ENCODE peak calls at places on chromosomes 16 and 17, in six cellular contexts. R, W, N, Q, Y and L are unnamed samples.
A peak's percentile ranks its signal among the peaks of the same experiment; 100 is the strongest.

GRCh38 chr16:17412221-17412620 is 58.5 kb downstream of the XYLT1 start:
- DNase-seq in R (no peak), W (no peak), N (peak; percentile 25), Q (peak; percentile 11), Y (no peak), L (no peak)

GRCh38 chr17:36601303-36602029 is at the start of gene MRM1:
- DNase-seq in R (peak; percentile 96), W (peak; percentile 94), N (peak; percentile 94), Q (peak; percentile 90), Y (peak; percentile 95), L (peak; percentile 70)

GRCh38 chr17:15279011-15279477 is 13.9 kb upstream of the PMP22 start:
- DNase-seq in R (no peak), W (no peak), N (no peak), Q (peak; percentile 59), Y (no peak), L (no peak)

GRCh38 chr16:82344157-82344556 is 174.1 kb upstream of the MPHOSPH6 start:
- DNase-seq in R (no peak), W (no peak), N (peak; percentile 25), Q (peak; percentile 4), Y (no peak), L (no peak)

GRCh38 chr16:89257281-89257731 is 39.8 kb downstream of the ZNF778 start:
- DNase-seq in R (no peak), W (no peak), N (no peak), Q (peak; percentile 21), Y (peak; percentile 49), L (no peak)

GRCh38 chr16:89332248-89333245 is 115.0 kb downstream of the ZNF778 start:
- DNase-seq in R (peak; percentile 40), W (no peak), N (no peak), Q (peak; percentile 62), Y (no peak), L (no peak)

GRCh38 chr17:62648954-62649294 is 21.5 kb downstream of the MRC2 start:
- DNase-seq in R (peak; percentile 59), W (no peak), N (no peak), Q (no peak), Y (no peak), L (no peak)

GRCh38 chr16:66486773-66487579 is 59.9 kb downstream of the BEAN1 start:
- DNase-seq in R (peak; percentile 65), W (peak; percentile 38), N (peak; percentile 9), Q (peak; percentile 94), Y (peak; percentile 44), L (no peak)

GRCh38 chr17:81926451-81927144 is 937 bp downstream of the MAFG start:
- DNase-seq in R (peak; percentile 94), W (peak; percentile 85), N (peak; percentile 80), Q (peak; percentile 64), Y (peak; percentile 92), L (peak; percentile 49)

GRCh38 chr17:80673152-80673920 is 128.7 kb downstream of the RPTOR start:
- DNase-seq in R (no peak), W (no peak), N (no peak), Q (peak; percentile 70), Y (no peak), L (no peak)

GRCh38 chr17:21302711-21303425 is 18.4 kb downstream of the MAP2K3 start:
- DNase-seq in R (peak; percentile 68), W (no peak), N (no peak), Q (no peak), Y (no peak), L (no peak)

GRCh38 chr17:58176200-58176599 is 9.4 kb downstream of the OR4D2 start:
- DNase-seq in R (no peak), W (no peak), N (no peak), Q (peak; percentile 54), Y (no peak), L (no peak)

GRCh38 chr17:19298561-19299213 is 61.5 kb downstream of the EPN2 start:
- DNase-seq in R (no peak), W (no peak), N (no peak), Q (no peak), Y (no peak), L (peak; percentile 70)

GRCh38 chr17:1882836-1883235 is 53.0 kb downstream of the RPA1 start:
- DNase-seq in R (no peak), W (no peak), N (peak; percentile 19), Q (peak; percentile 64), Y (no peak), L (no peak)

GRCh38 chr17:951388-952132 is 28.0 kb downstream of the NXN start:
- DNase-seq in R (peak; percentile 85), W (no peak), N (peak; percentile 41), Q (peak; percentile 86), Y (no peak), L (no peak)

GRCh38 chr17:61394630-61395408 is 4.8 kb upstream of the TBX2 start:
- DNase-seq in R (no peak), W (no peak), N (no peak), Q (no peak), Y (no peak), L (no peak)

GRCh38 chr17:48160177-48160967 is 52.8 kb downstream of the SNX11 start:
- DNase-seq in R (no peak), W (no peak), N (peak; percentile 48), Q (no peak), Y (peak; percentile 60), L (peak; percentile 85)

GRCh38 chr17:15981208-15981607 is 18.3 kb downstream of the ZSWIM7 start:
- DNase-seq in R (no peak), W (no peak), N (no peak), Q (no peak), Y (no peak), L (no peak)

GRCh38 chr17:5049314-5049819 is 14.1 kb upstream of the SLC52A1 start:
- DNase-seq in R (no peak), W (no peak), N (no peak), Q (no peak), Y (no peak), L (no peak)

GRCh38 chr16:68592466-68593337 is 52.4 kb upstream of the CDH3 start:
- DNase-seq in R (no peak), W (no peak), N (no peak), Q (peak; percentile 41), Y (no peak), L (no peak)

GRCh38 chr16:29663020-29663828 is at the start of gene SPN:
- DNase-seq in R (no peak), W (no peak), N (no peak), Q (no peak), Y (no peak), L (no peak)

GRCh38 chr17:34408439-34408838 is 45.4 kb upstream of the CCL1 start:
- DNase-seq in R (no peak), W (no peak), N (no peak), Q (no peak), Y (no peak), L (no peak)

GRCh38 chr16:22191966-22192260 is 14.2 kb upstream of the EEF2K start:
- DNase-seq in R (no peak), W (peak; percentile 34), N (no peak), Q (peak; percentile 46), Y (no peak), L (no peak)

GRCh38 chr17:81517339-81518112 is 4.9 kb upstream of the ACTG1 start:
- DNase-seq in R (no peak), W (no peak), N (no peak), Q (no peak), Y (peak; percentile 45), L (no peak)

GRCh38 chr16:67399218-67399733 is 6.0 kb upstream of the TPPP3 start:
- DNase-seq in R (no peak), W (no peak), N (peak; percentile 49), Q (no peak), Y (no peak), L (no peak)

GRCh38 chr16:3074860-3075545 is 9.6 kb downstream of the IL32 start:
- DNase-seq in R (no peak), W (no peak), N (no peak), Q (no peak), Y (no peak), L (no peak)

GRCh38 chr17:57114085-57114673 is 29.1 kb downstream of the AKAP1 start:
- DNase-seq in R (no peak), W (peak; percentile 31), N (peak; percentile 59), Q (peak; percentile 38), Y (peak; percentile 59), L (no peak)

GRCh38 chr16:15770512-15770911 is 86.3 kb downstream of the MYH11 start:
- DNase-seq in R (no peak), W (no peak), N (no peak), Q (peak; percentile 63), Y (no peak), L (no peak)

GRCh38 chr17:12089809-12090384 is 69.2 kb downstream of the MAP2K4 start:
- DNase-seq in R (no peak), W (no peak), N (no peak), Q (peak; percentile 72), Y (no peak), L (no peak)

GRCh38 chr16:64983983-64984382 is 137.9 kb downstream of the CDH11 start:
- DNase-seq in R (no peak), W (peak; percentile 62), N (peak; percentile 12), Q (peak; percentile 93), Y (no peak), L (no peak)

GRCh38 chr17:8253801-8254200 is 4.7 kb downstream of the PFAS start:
- DNase-seq in R (no peak), W (peak; percentile 29), N (peak; percentile 49), Q (peak; percentile 41), Y (peak; percentile 70), L (no peak)

GRCh38 chr17:50834786-50835562 is 412 bp upstream of the WFIKKN2 start:
- DNase-seq in R (peak; percentile 68), W (no peak), N (no peak), Q (peak; percentile 49), Y (no peak), L (no peak)

GRCh38 chr17:3888343-3889171 is 4.3 kb downstream of the CAMKK1 start:
- DNase-seq in R (peak; percentile 97), W (peak; percentile 86), N (peak; percentile 43), Q (peak; percentile 90), Y (no peak), L (peak; percentile 76)

GRCh38 chr17:57548421-57549385 is 196.4 kb downstream of the CCDC182 start:
- DNase-seq in R (no peak), W (peak; percentile 52), N (no peak), Q (peak; percentile 31), Y (no peak), L (no peak)

GRCh38 chr16:24553983-24554382 is 14.6 kb downstream of the RBBP6 start:
- DNase-seq in R (no peak), W (no peak), N (no peak), Q (no peak), Y (no peak), L (no peak)

GRCh38 chr17:76444518-76445311 is 8.2 kb downstream of the UBE2O start:
- DNase-seq in R (no peak), W (no peak), N (no peak), Q (peak; percentile 37), Y (no peak), L (no peak)
- H3K4me3 ChIP-seq in R (no peak overlapping the region), W (no peak overlapping the region), N (no peak overlapping the region), Q (no peak overlapping the region), Y (no peak overlapping the region), L (no peak overlapping the region)

GRCh38 chr16:78122774-78123315 is 23.4 kb downstream of the WWOX start:
- DNase-seq in R (no peak), W (no peak), N (no peak), Q (peak; percentile 65), Y (no peak), L (peak; percentile 93)
- TF ChIP-seq CTCF in R (peak; percentile 42), W (peak; percentile 46), N (peak; percentile 46), Q (peak; percentile 33), Y (peak; percentile 60), L (peak; percentile 16)

GRCh38 chr16:75021410-75021809 is 22.6 kb downstream of the ZNRF1 start:
- DNase-seq in R (no peak), W (no peak), N (no peak), Q (no peak), Y (no peak), L (no peak)
- H3K4me3 ChIP-seq in R (no peak overlapping the region), W (no peak overlapping the region), N (no peak overlapping the region), Q (no peak overlapping the region), Y (no peak overlapping the region), L (no peak overlapping the region)

GRCh38 chr17:41417576-41418015 is 6.8 kb downstream of the KRT37 start:
- DNase-seq in R (no peak), W (no peak), N (no peak), Q (no peak), Y (no peak), L (peak; percentile 15)
- TF ChIP-seq CTCF in R (no peak), W (peak; percentile 10), N (no peak), Q (peak; percentile 17), Y (no peak), L (peak; percentile 60)